ENCODE peak calls at places on chromosome 19, in ten cellular contexts. One of them, this sample, is unnamed.

GRCh38 chr19:34253711-34254551 is 423 bp upstream of the GARRE1 start:
- DNase-seq in transverse colon: peak
- DNase-seq in breast epithelium: peak
- DNase-seq in spleen: peak
- DNase-seq in ovary: peak
- DNase-seq in A549: no peak
- DNase-seq in testis: no peak
- DNase-seq in upper lobe of left lung: peak
- DNase-seq in IMR-90: peak
- DNase-seq in body of pancreas: no peak
- DNase-seq in this sample: peak

GRCh38 chr19:56176881-56177280 is 1.1 kb downstream of the GALP start:
- DNase-seq in IMR-90: no peak
- DNase-seq in testis: no peak
- DNase-seq in upper lobe of left lung: no peak
- DNase-seq in body of pancreas: no peak
- DNase-seq in A549: no peak
- DNase-seq in spleen: no peak
- DNase-seq in breast epithelium: no peak
- DNase-seq in transverse colon: no peak
- DNase-seq in ovary: no peak
- DNase-seq in this sample: no peak

GRCh38 chr19:18975011-18975410 is 34.0 kb upstream of the HOMER3 start:
- DNase-seq in spleen: no peak
- DNase-seq in IMR-90: peak
- DNase-seq in transverse colon: no peak
- DNase-seq in A549: no peak
- DNase-seq in ovary: no peak
- DNase-seq in body of pancreas: no peak
- DNase-seq in upper lobe of left lung: no peak
- DNase-seq in testis: no peak
- DNase-seq in breast epithelium: no peak
- DNase-seq in this sample: no peak

GRCh38 chr19:54391589-54392061 is 23.6 kb upstream of the TTYH1 start:
- DNase-seq in A549: no peak
- DNase-seq in body of pancreas: no peak
- DNase-seq in upper lobe of left lung: no peak
- DNase-seq in IMR-90: no peak
- DNase-seq in ovary: no peak
- DNase-seq in spleen: no peak
- DNase-seq in transverse colon: no peak
- DNase-seq in testis: peak
- DNase-seq in breast epithelium: no peak
- DNase-seq in this sample: no peak

GRCh38 chr19:2176336-2176994 is 12.7 kb downstream of the DOT1L start:
- DNase-seq in ovary: no peak
- DNase-seq in body of pancreas: no peak
- DNase-seq in IMR-90: no peak
- DNase-seq in upper lobe of left lung: no peak
- DNase-seq in transverse colon: no peak
- DNase-seq in A549: no peak
- DNase-seq in breast epithelium: no peak
- DNase-seq in spleen: no peak
- DNase-seq in testis: no peak
- DNase-seq in this sample: peak

GRCh38 chr19:51710163-51710562 is 13.6 kb downstream of the HAS1 start:
- DNase-seq in A549: no peak
- DNase-seq in breast epithelium: no peak
- DNase-seq in body of pancreas: no peak
- DNase-seq in testis: no peak
- DNase-seq in transverse colon: no peak
- DNase-seq in ovary: no peak
- DNase-seq in IMR-90: peak
- DNase-seq in upper lobe of left lung: no peak
- DNase-seq in spleen: no peak
- DNase-seq in this sample: no peak

GRCh38 chr19:41398603-41399002 is 985 bp downstream of the BCKDHA start:
- DNase-seq in body of pancreas: no peak
- DNase-seq in upper lobe of left lung: no peak
- DNase-seq in transverse colon: no peak
- DNase-seq in IMR-90: no peak
- DNase-seq in ovary: no peak
- DNase-seq in spleen: no peak
- DNase-seq in testis: no peak
- DNase-seq in A549: no peak
- DNase-seq in breast epithelium: no peak
- DNase-seq in this sample: no peak

GRCh38 chr19:18194554-18195238 is 1.7 kb downstream of the MPV17L2 start:
- DNase-seq in ovary: peak
- DNase-seq in body of pancreas: peak
- DNase-seq in IMR-90: peak
- DNase-seq in breast epithelium: peak
- DNase-seq in transverse colon: peak
- DNase-seq in A549: no peak
- DNase-seq in upper lobe of left lung: peak
- DNase-seq in spleen: peak
- DNase-seq in testis: peak
- DNase-seq in this sample: peak

GRCh38 chr19:48969276-48970138 is 4.4 kb downstream of the FTL start:
- DNase-seq in transverse colon: no peak
- DNase-seq in ovary: no peak
- DNase-seq in breast epithelium: no peak
- DNase-seq in body of pancreas: no peak
- DNase-seq in upper lobe of left lung: peak
- DNase-seq in IMR-90: no peak
- DNase-seq in A549: peak
- DNase-seq in testis: peak
- DNase-seq in spleen: peak
- DNase-seq in this sample: no peak

GRCh38 chr19:7902796-7903243 is 857 bp upstream of the MAP2K7 start:
- DNase-seq in body of pancreas: no peak
- DNase-seq in spleen: no peak
- DNase-seq in IMR-90: no peak
- DNase-seq in transverse colon: peak
- DNase-seq in testis: no peak
- DNase-seq in A549: no peak
- DNase-seq in ovary: no peak
- DNase-seq in upper lobe of left lung: no peak
- DNase-seq in breast epithelium: no peak
- DNase-seq in this sample: no peak

GRCh38 chr19:39224910-39225309 is 19.9 kb downstream of the IFNL3 start:
- DNase-seq in ovary: no peak
- DNase-seq in body of pancreas: no peak
- DNase-seq in testis: no peak
- DNase-seq in upper lobe of left lung: no peak
- DNase-seq in breast epithelium: no peak
- DNase-seq in A549: no peak
- DNase-seq in spleen: no peak
- DNase-seq in transverse colon: no peak
- DNase-seq in IMR-90: no peak
- DNase-seq in this sample: no peak

GRCh38 chr19:10828981-10829821 is 6.8 kb downstream of the TMED1 start:
- DNase-seq in upper lobe of left lung: peak
- DNase-seq in ovary: no peak
- DNase-seq in IMR-90: no peak
- DNase-seq in body of pancreas: no peak
- DNase-seq in breast epithelium: no peak
- DNase-seq in A549: no peak
- DNase-seq in transverse colon: no peak
- DNase-seq in testis: peak
- DNase-seq in spleen: peak
- DNase-seq in this sample: no peak

GRCh38 chr19:447816-448546 is 12.9 kb downstream of the SHC2 start:
- DNase-seq in ovary: no peak
- DNase-seq in breast epithelium: no peak
- DNase-seq in testis: no peak
- DNase-seq in upper lobe of left lung: peak
- DNase-seq in A549: no peak
- DNase-seq in body of pancreas: no peak
- DNase-seq in IMR-90: no peak
- DNase-seq in transverse colon: peak
- DNase-seq in spleen: no peak
- DNase-seq in this sample: peak

GRCh38 chr19:58519087-58519354 is 589 bp downstream of the ZBTB45 start:
- DNase-seq in transverse colon: peak
- DNase-seq in body of pancreas: peak
- DNase-seq in breast epithelium: peak
- DNase-seq in upper lobe of left lung: no peak
- DNase-seq in spleen: no peak
- DNase-seq in A549: peak
- DNase-seq in ovary: peak
- DNase-seq in IMR-90: peak
- DNase-seq in testis: peak
- DNase-seq in this sample: peak

DNA sequence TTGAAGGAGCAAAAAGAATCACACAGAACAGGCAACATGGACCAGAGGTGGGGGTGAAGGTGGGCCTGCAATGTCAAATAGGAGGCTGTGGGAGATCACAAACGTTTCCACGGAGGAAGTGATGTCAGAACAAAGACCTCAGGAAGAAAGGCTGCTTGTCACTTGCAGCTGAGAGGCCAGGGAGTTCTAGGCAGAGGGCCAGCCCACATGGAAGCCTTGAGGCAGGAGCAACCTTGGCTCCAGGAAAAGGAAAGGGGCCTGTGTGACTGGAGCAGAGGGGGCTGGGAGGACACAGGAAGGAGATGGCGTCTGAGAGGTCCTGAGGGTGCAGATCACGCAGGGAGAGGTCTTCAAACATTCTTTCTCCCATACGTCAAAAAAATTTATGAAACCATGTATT is 16.3 kb downstream of the ZNF160 start:
- DNase-seq in upper lobe of left lung: no peak
- DNase-seq in transverse colon: no peak
- DNase-seq in testis: peak
- DNase-seq in body of pancreas: peak
- DNase-seq in ovary: no peak
- DNase-seq in A549: no peak
- DNase-seq in IMR-90: peak
- DNase-seq in spleen: peak
- DNase-seq in breast epithelium: peak
- DNase-seq in this sample: peak
- H3K27ac ChIP-seq in upper lobe of left lung: peak
- H3K27ac ChIP-seq in transverse colon: no peak
- H3K27ac ChIP-seq in testis: no peak
- H3K27ac ChIP-seq in body of pancreas: no peak
- H3K27ac ChIP-seq in ovary: no peak
- H3K27ac ChIP-seq in A549: no peak
- H3K27ac ChIP-seq in IMR-90: no peak
- H3K27ac ChIP-seq in spleen: peak
- H3K27ac ChIP-seq in breast epithelium: peak
- H3K27ac ChIP-seq in this sample: peak

GRCh38 chr19:16091546-16092475 is 15.5 kb downstream of the TPM4 start:
- DNase-seq in breast epithelium: no peak
- DNase-seq in IMR-90: no peak
- DNase-seq in body of pancreas: no peak
- DNase-seq in ovary: no peak
- DNase-seq in upper lobe of left lung: no peak
- DNase-seq in A549: no peak
- DNase-seq in transverse colon: no peak
- DNase-seq in spleen: no peak
- DNase-seq in testis: no peak
- DNase-seq in this sample: no peak
- TF ChIP-seq POLR2A in breast epithelium: no peak
- TF ChIP-seq POLR2A in IMR-90: no peak
- TF ChIP-seq POLR2A in body of pancreas: no peak
- TF ChIP-seq POLR2A in ovary: no peak
- TF ChIP-seq POLR2A in upper lobe of left lung: no peak
- TF ChIP-seq POLR2A in A549: no peak
- TF ChIP-seq POLR2A in transverse colon: no peak
- TF ChIP-seq POLR2A in spleen: no peak
- TF ChIP-seq POLR2A in testis: no peak
- TF ChIP-seq POLR2A in this sample: no peak

GRCh38 chr19:46480409-46480808 is 9.0 kb upstream of the PNMA8A start:
- DNase-seq in A549: no peak
- DNase-seq in body of pancreas: no peak
- DNase-seq in upper lobe of left lung: no peak
- DNase-seq in spleen: no peak
- DNase-seq in ovary: peak
- DNase-seq in IMR-90: peak
- DNase-seq in transverse colon: peak
- DNase-seq in testis: peak
- DNase-seq in breast epithelium: no peak
- DNase-seq in this sample: no peak
- H3K27ac ChIP-seq in A549: no peak
- H3K27ac ChIP-seq in body of pancreas: no peak
- H3K27ac ChIP-seq in upper lobe of left lung: peak
- H3K27ac ChIP-seq in spleen: no peak
- H3K27ac ChIP-seq in ovary: peak
- H3K27ac ChIP-seq in IMR-90: peak
- H3K27ac ChIP-seq in transverse colon: peak
- H3K27ac ChIP-seq in testis: peak
- H3K27ac ChIP-seq in breast epithelium: peak
- H3K27ac ChIP-seq in this sample: no peak

DNA sequence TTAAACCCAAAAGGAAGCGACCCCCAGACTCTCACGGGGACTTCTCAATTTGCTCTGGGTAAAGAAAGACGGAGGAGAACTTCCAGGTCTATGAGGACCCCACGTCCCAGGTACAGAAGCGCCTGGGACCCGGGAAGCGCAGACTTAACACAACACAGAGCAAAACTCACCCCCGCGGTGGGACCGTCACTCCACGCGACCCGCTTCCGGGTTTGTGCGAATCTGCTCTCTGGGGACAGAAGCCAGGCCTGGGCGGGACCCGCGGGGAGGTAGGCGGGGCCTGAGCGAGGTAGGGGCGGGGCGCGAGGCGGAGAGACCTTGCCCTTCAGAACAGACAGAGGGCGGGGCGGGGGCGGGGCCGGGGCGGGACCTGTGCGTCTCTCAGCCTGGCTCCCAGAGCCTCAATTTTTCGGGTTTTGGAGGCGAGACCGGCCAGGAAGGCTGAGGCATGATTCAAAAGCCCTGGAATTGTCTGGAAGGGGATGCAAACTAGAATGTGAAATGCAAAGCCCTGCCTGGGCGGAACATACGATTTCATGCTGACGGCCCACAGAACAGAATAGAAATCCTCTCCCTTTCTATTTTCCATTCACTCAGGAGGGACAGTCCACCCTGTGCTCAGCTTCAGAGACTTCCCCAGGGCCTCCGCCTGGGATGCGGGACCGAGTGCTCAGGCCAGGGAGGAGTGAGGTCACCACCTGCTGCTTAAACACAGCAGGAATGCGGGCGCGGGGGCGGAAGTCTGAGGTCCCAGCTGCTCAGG is 19.3 kb upstream of the ZNF888 start:
- DNase-seq in transverse colon: peak
- DNase-seq in spleen: peak
- DNase-seq in upper lobe of left lung: peak
- DNase-seq in IMR-90: peak
- DNase-seq in breast epithelium: peak
- DNase-seq in A549: no peak
- DNase-seq in testis: peak
- DNase-seq in body of pancreas: peak
- DNase-seq in ovary: peak
- DNase-seq in this sample: peak
- TF ChIP-seq POLR2A in transverse colon: peak
- TF ChIP-seq POLR2A in spleen: peak
- TF ChIP-seq POLR2A in upper lobe of left lung: peak
- TF ChIP-seq POLR2A in IMR-90: peak
- TF ChIP-seq POLR2A in breast epithelium: peak
- TF ChIP-seq POLR2A in A549: no peak
- TF ChIP-seq POLR2A in testis: no peak
- TF ChIP-seq POLR2A in body of pancreas: peak
- TF ChIP-seq POLR2A in ovary: peak
- TF ChIP-seq POLR2A in this sample: peak